ENCODE peak calls at places on chromosome 11, in eight cellular contexts. Y, L, N, R, A, W, U and S are unnamed samples.

GRCh38 chr11:2474059-2474901 is 29.5 kb downstream of the KCNQ1 start:
- DNase-seq in W (no peak), N (peak; percentile 21), R (no peak), A (peak; percentile 68), Y (no peak), U (no peak), L (no peak), S (no peak)

GRCh38 chr11:112889446-112889845 is 71.8 kb upstream of the NCAM1 start:
- DNase-seq in Y (no peak), A (no peak), N (no peak), U (no peak), L (no peak), W (no peak), R (no peak), S (no peak)

GRCh38 chr11:113874920-113875413 is 405 bp downstream of the USP28 start:
- DNase-seq in W (no peak), L (no peak), A (no peak), Y (no peak), U (peak; percentile 32), N (peak; percentile 44), R (no peak), S (no peak)

GRCh38 chr11:127564803-127565202 is 564.2 kb upstream of the KIRREL3 start:
- DNase-seq in R (peak; percentile 85), N (no peak), L (no peak), Y (no peak), A (no peak), W (no peak), U (no peak), S (no peak)

GRCh38 chr11:73651252-73651651 is 4.9 kb downstream of the PLEKHB1 start:
- DNase-seq in L (no peak), U (no peak), Y (no peak), R (no peak), W (no peak), N (no peak), A (no peak), S (no peak)

GRCh38 chr11:796565-797299 is 1.3 kb downstream of the SLC25A22 start:
- DNase-seq in Y (no peak), W (no peak), A (no peak), N (no peak), U (no peak), L (no peak), R (no peak), S (no peak)

GRCh38 chr11:78138694-78139421 is 568 bp downstream of the ALG8 start:
- DNase-seq in R (peak; percentile 31), U (peak; percentile 48), L (no peak), W (no peak), A (no peak), N (no peak), Y (peak; percentile 37), S (no peak)

GRCh38 chr11:84962018-84962417 is 665.1 kb downstream of the DLG2 start:
- DNase-seq in W (no peak), Y (no peak), U (no peak), A (no peak), N (no peak), L (no peak), R (no peak), S (no peak)

GRCh38 chr11:44811841-44812448 is 85.2 kb downstream of the TSPAN18 start:
- DNase-seq in U (no peak), W (no peak), N (no peak), Y (no peak), A (no peak), L (no peak), R (peak; percentile 21), S (no peak)

GRCh38 chr11:72712168-72712721 is 38.0 kb upstream of the PDE2A start:
- DNase-seq in L (no peak), Y (no peak), W (no peak), R (peak; percentile 40), A (no peak), U (no peak), N (no peak), S (no peak)

GRCh38 chr11:131430466-131431176 is 60.2 kb downstream of the NTM start:
- DNase-seq in N (no peak), Y (no peak), W (no peak), R (no peak), U (no peak), A (no peak), L (no peak), S (no peak)

GRCh38 chr11:104782377-104782754 is 115.9 kb downstream of the CASP12 start:
- DNase-seq in R (no peak), Y (no peak), W (no peak), U (no peak), L (no peak), A (no peak), N (no peak), S (no peak)